ENCODE peak calls at places on chromosomes 16 and 17, in five cellular contexts. I is SK-N-SH, O is GM23338, Y is stomach, S is transverse colon. C is an unnamed sample.

GRCh38 chr16:22370038-22370541 is 4.3 kb downstream of the CDR2 start:
- DNase-seq in S (no peak), I (no peak), Y (no peak), O (no peak), C (no peak)

GRCh38 chr17:49987681-49988441 is 7.2 kb downstream of the DLX3 start:
- DNase-seq in I (peak), O (peak), Y (no peak), S (no peak), C (no peak)

GRCh38 chr16:24151482-24151939 is 104.6 kb upstream of the CACNG3 start:
- DNase-seq in Y (no peak), O (peak), S (no peak), I (no peak), C (no peak)

GRCh38 chr17:32243712-32244111 is 21.9 kb upstream of the RHBDL3 start:
- DNase-seq in I (no peak), O (no peak), Y (no peak), S (no peak), C (no peak)

GRCh38 chr17:50184611-50185398 is 16.6 kb downstream of the COL1A1 start:
- DNase-seq in O (peak), I (no peak), S (peak), Y (no peak), C (no peak)

GRCh38 chr17:81413497-81414135 is 18.4 kb downstream of the BAHCC1 start:
- DNase-seq in I (no peak), S (no peak), O (no peak), Y (no peak), C (no peak)

GRCh38 chr16:78553268-78554044 is 454.0 kb downstream of the WWOX start:
- DNase-seq in S (no peak), O (peak), I (no peak), Y (no peak), C (no peak)

GRCh38 chr16:10835281-10835931 is 16.8 kb upstream of the TVP23A start:
- DNase-seq in O (no peak), S (no peak), Y (no peak), I (no peak), C (no peak)

GRCh38 chr17:58783380-58783779 is 27.7 kb downstream of the PPM1E start:
- DNase-seq in S (no peak), O (no peak), I (no peak), Y (no peak), C (no peak)

GRCh38 chr16:55622930-55623561 is 32.7 kb upstream of the SLC6A2 start:
- DNase-seq in S (no peak), Y (no peak), I (peak), O (peak), C (no peak)

GRCh38 chr17:41962768-41963434 is 3.7 kb upstream of the CNP start:
- DNase-seq in Y (peak), S (peak), O (peak), I (peak), C (no peak)

GRCh38 chr17:1126801-1127550 is 52.8 kb downstream of the ABR start:
- DNase-seq in I (no peak), S (no peak), O (no peak), Y (no peak), C (no peak)
- H3K27ac ChIP-seq in I (no peak), S (no peak), O (no peak), Y (no peak), C (no peak)

GRCh38 chr17:29648005-29648404 is 25.3 kb upstream of the CORO6 start:
- DNase-seq in O (no peak), Y (no peak), S (no peak), I (no peak), C (no peak)

GRCh38 chr17:29649359-29649758 is 26.6 kb upstream of the CORO6 start:
- DNase-seq in S (no peak), O (no peak), Y (no peak), I (no peak), C (no peak)

GRCh38 chr17:29642171-29642611 is 19.5 kb upstream of the CORO6 start:
- DNase-seq in Y (no peak), O (no peak), S (no peak), I (peak), C (no peak)

GRCh38 chr17:29643817-29644160 is 21.1 kb upstream of the CORO6 start:
- DNase-seq in S (no peak), O (no peak), Y (no peak), I (no peak), C (no peak)

GRCh38 chr17:29645516-29646051 is 22.9 kb upstream of the CORO6 start:
- DNase-seq in I (peak), S (peak), Y (peak), O (no peak), C (peak)
- TF ChIP-seq POLR2AphosphoS5 in I (no peak), S (peak), Y (no peak), O (no peak), C (no peak)

GRCh38 chr17:4157618-4158333 is 14.8 kb downstream of the CYB5D2 start:
- DNase-seq in I (no peak), Y (no peak), S (no peak), O (no peak), C (no peak)

GRCh38 chr17:4160294-4160859 is 17.4 kb downstream of the CYB5D2 start:
- DNase-seq in S (no peak), Y (no peak), I (no peak), O (no peak), C (no peak)

GRCh38 chr17:4161179-4161559 is 18.2 kb downstream of the CYB5D2 start:
- DNase-seq in O (peak), Y (peak), I (peak), S (no peak), C (no peak)

GRCh38 chr17:4161560-4162221 is 18.7 kb downstream of the CYB5D2 start:
- DNase-seq in I (peak), Y (no peak), S (no peak), O (peak), C (no peak)

DNA sequence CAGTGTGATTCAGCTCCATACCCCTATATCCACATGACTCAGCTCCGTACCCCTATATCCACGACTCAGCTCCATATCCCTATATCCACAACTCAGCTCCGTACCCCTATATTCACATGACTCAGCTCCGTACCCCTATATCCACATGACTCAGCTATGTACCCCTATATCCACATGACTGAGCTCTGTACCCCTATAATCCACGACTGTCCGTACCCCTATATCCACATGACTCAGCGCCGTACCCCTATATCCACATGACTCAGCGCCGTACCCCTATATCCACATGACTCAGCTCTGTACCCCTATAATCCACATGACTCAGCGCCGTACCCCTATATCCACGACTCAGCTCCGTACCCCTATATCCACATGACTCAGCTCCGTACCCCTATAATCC is 16.8 kb downstream of the CYB5D2 start:
- DNase-seq in Y (no peak), S (no peak), O (no peak), I (no peak), C (no peak)
- H3K27ac ChIP-seq in Y (no peak), S (no peak), O (no peak), I (no peak), C (no peak)

GRCh38 chr16:87243383-87243964 is 73.7 kb downstream of the C16orf95 start:
- DNase-seq in O (peak), I (no peak), Y (no peak), S (no peak), C (no peak)
- TF ChIP-seq POLR2AphosphoS5 in O (no peak), I (no peak), Y (no peak), S (no peak), C (no peak)

GRCh38 chr16:2205104-2205966 is at the start of gene MLST8:
- DNase-seq in S (peak), Y (peak), O (peak), I (peak), C (no peak)
- H3K27ac ChIP-seq in S (peak), Y (peak), O (peak), I (peak), C (peak)

GRCh38 chr17:43006639-43007551 is at the start of gene IFI35:
- DNase-seq in I (no peak), S (peak), O (peak), Y (peak), C (no peak)
- TF ChIP-seq POLR2AphosphoS5 in I (no peak), S (peak), O (no peak), Y (peak), C (peak)

DNA sequence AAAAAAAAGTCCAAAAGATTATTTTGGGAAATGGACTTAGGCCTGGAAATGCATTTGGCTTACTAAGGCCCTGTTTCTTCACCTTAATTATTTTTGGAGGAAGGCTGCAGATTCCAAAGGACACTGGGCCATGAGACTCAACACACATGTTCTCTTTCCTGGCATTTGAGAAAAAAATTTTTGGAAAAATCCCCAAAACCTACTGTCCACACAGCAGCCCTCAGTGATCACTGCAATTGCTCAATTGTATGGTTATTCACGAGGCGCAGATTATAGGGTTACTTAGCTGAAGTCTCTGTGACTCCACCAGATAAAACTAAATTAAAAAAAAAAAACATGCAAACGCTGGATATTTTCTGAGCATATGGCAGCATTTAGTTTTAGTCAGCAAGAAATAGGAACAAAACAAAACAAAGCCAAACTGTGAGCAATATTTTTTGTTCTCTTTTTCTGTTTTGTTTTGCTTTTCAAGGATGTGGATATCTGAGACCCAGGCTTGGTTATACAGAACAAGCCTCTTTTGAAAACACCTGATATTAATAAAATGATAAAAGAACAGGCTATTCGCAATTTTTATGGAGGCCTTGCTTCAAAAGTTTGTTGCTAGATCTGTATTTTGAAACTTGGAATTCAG is 83.8 kb upstream of the FAM20A start:
- DNase-seq in I (no peak), S (no peak), Y (no peak), O (no peak), C (no peak)
- H3K27ac ChIP-seq in I (no peak), S (peak), Y (no peak), O (no peak), C (peak)

DNA sequence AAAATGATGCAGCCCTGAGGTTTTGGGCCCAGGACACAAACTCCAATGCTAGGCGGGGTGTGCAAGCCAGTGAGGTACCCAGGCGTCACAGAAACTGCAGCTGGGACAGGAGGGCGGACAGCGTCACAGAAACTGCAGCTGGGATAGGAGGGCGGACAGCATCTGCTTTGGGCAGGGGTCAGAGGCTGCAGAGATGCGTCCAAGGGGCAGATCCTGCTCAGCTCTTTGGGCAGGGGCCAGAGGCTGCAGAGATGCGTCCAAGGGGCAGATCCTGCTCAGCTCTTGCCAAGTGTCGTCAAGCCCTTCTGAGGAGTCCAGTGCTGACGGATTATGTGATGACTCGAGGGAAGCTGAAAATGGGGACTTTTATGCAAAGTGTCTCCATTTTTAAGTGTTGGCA is 43.9 kb upstream of the RCVRN start:
- DNase-seq in Y (no peak), S (no peak), I (no peak), O (no peak), C (no peak)
- TF ChIP-seq POLR2AphosphoS5 in Y (no peak), S (no peak), I (no peak), O (no peak), C (no peak)

GRCh38 chr17:48548687-48549621 is 4.0 kb upstream of the HOXB2 start:
- DNase-seq in Y (no peak), S (no peak), I (no peak), O (no peak), C (no peak)

GRCh38 chr17:48547839-48548686 is 3.2 kb upstream of the HOXB2 start:
- DNase-seq in O (peak), S (no peak), I (no peak), Y (no peak), C (no peak)

GRCh38 chr17:48550313-48551205 is 5.7 kb upstream of the HOXB2 start:
- DNase-seq in I (no peak), Y (no peak), S (no peak), O (peak), C (no peak)

GRCh38 chr17:48551206-48551597 is 6.3 kb upstream of the HOXB2 start:
- DNase-seq in I (no peak), S (no peak), O (no peak), Y (no peak), C (no peak)

GRCh38 chr17:48549909-48550308 is 5.0 kb upstream of the HOXB2 start:
- DNase-seq in I (no peak), O (no peak), S (no peak), Y (no peak), C (no peak)
- H3K27ac ChIP-seq in I (no peak), O (no peak), S (peak), Y (peak), C (no peak)

DNA sequence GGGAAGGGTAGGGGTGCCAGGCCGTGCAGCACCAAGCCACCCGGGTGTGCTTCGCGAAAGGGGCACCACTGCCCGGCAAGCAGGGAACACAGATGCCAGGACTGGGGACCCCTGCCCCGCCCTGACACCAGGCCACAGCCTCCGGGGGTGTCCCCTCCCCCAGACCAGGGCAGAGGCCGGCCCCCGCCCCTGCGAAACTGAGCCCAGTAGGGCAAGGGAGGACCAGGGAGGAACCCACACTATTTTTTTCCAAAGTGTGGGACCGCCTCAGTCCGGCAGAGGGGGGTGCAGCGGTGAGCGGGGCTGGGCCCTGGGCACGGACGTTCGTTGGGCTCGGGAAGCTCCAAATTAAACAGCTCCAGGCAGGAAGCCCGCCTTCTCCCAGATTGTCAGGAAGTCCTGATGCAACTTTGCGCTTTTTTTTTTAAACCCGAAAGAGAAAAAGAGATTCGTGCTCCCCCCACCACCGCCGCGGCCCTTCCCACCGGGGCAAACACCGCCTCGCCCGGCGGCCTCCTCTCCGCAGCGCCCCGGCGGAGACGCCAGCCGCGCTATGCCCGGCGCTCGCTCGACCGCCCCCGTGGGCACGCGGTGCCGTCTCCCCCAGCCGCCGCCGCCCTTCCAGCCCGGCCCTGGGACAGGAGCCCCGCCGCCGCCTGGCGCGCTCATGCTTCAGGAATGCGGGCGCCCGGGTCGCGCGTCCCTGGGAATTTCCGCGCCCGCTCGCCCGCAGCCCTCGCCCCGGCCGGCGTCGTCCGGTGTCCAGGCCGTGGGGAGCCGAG is 755 bp downstream of the PIEZO1 start:
- DNase-seq in S (peak), I (peak), Y (peak), O (peak), C (no peak)
- TF ChIP-seq POLR2AphosphoS5 in S (no peak), I (no peak), Y (peak), O (no peak), C (peak)

C was measured in vagina.